ENCODE peak calls at places on chromosomes 13 and 19, in eight cellular contexts. V is right atrium auricular region; E is progenitor cell of endocrine pancreas; I is BE2C; X is GM04504; B is activated gamma-delta T cell treated with anti-CD3 and anti-CD28 coated beads, Interleukin-2, amount 50 U/mL, for 16 hours; Q is germinal center; G is ELF-1. K is an unnamed sample.

GRCh38 chr13:71244181-71244580 is 622.8 kb downstream of the DACH1 start:
- DNase-seq in I (no peak), X (no peak), V (no peak), B (no peak), Q (no peak), G (no peak), E (no peak), K (no peak)

GRCh38 chr13:110183925-110184324 is 123.0 kb downstream of the COL4A1 start:
- DNase-seq in V (no peak), X (no peak), B (no peak), G (peak; percentile 31), Q (no peak), I (peak; percentile 12), E (no peak), K (no peak)

GRCh38 chr19:8307965-8308866 is at the start of gene CD320:
- DNase-seq in Q (peak; percentile 93), E (peak; percentile 78), G (peak; percentile 94), V (peak; percentile 90), I (peak; percentile 94), B (peak; percentile 82), X (peak; percentile 72), K (peak; percentile 84)

GRCh38 chr13:34349091-34349722 is 531.3 kb downstream of the RFC3 start:
- DNase-seq in I (no peak), Q (no peak), E (no peak), X (peak; percentile 99), V (no peak), G (no peak), B (no peak), K (no peak)

GRCh38 chr19:17159466-17160393 is 55.4 kb upstream of the USE1 start:
- DNase-seq in Q (no peak), E (no peak), X (no peak), B (no peak), G (peak; percentile 67), I (no peak), V (no peak), K (no peak)

GRCh38 chr13:95083758-95084157 is 217.5 kb downstream of the ABCC4 start:
- DNase-seq in X (peak; percentile 46), E (no peak), G (no peak), B (no peak), I (no peak), V (no peak), Q (no peak), K (no peak)

GRCh38 chr19:3062165-3063105 is at the start of gene TLE5:
- DNase-seq in X (no peak), E (no peak), V (no peak), B (peak; percentile 51), Q (peak; percentile 85), G (no peak), I (peak; percentile 73), K (peak; percentile 39)

GRCh38 chr13:65401315-65401714 is 1828.8 kb downstream of the PCDH9 start:
- DNase-seq in G (no peak), Q (no peak), I (no peak), E (no peak), V (no peak), B (no peak), X (no peak), K (no peak)

GRCh38 chr19:48735031-48735615 is 5.3 kb downstream of the RASIP1 start:
- DNase-seq in Q (no peak), E (no peak), B (no peak), G (peak; percentile 82), I (no peak), V (no peak), X (no peak), K (no peak)

GRCh38 chr13:100130092-100130491 is 41.2 kb downstream of the PCCA start:
- DNase-seq in E (no peak), I (peak; percentile 9), B (no peak), V (no peak), Q (no peak), X (no peak), G (no peak), K (no peak)

GRCh38 chr19:52946322-52947310 is 16.1 kb downstream of the ZNF816 start:
- DNase-seq in E (peak; percentile 44), B (no peak), V (no peak), X (no peak), Q (peak; percentile 23), G (peak; percentile 95), I (peak; percentile 24), K (no peak)

GRCh38 chr13:111296417-111296816 is 24.0 kb upstream of the TEX29 start:
- DNase-seq in V (no peak), B (no peak), X (no peak), Q (no peak), I (no peak), G (no peak), E (no peak), K (no peak)

GRCh38 chr13:34578917-34579316 is 363.2 kb upstream of the NBEA start:
- DNase-seq in Q (no peak), G (no peak), E (no peak), X (no peak), I (no peak), V (no peak), B (no peak), K (no peak)

GRCh38 chr19:38033658-38034150 is 126.7 kb downstream of the SIPA1L3 start:
- DNase-seq in G (peak; percentile 82), E (no peak), B (no peak), X (no peak), I (no peak), V (no peak), Q (peak; percentile 85), K (no peak)

GRCh38 chr13:50357586-50358118 is 342.4 kb downstream of the KCNRG start:
- DNase-seq in I (peak; percentile 16), V (no peak), E (no peak), X (peak; percentile 71), B (no peak), Q (no peak), G (peak; percentile 18), K (no peak)

GRCh38 chr13:90918551-90918950 is 428.9 kb upstream of the MIR17HG start:
- DNase-seq in E (no peak), I (no peak), G (no peak), B (no peak), V (no peak), X (no peak), Q (no peak), K (no peak)

K was measured in NK-92 treated with Interleukin-12 subunit alpha and Interleukin-12 subunit beta, amount 100 ng/mL, for 24 hours.